ENCODE peak calls at places on chromosome 12, in five cellular contexts. D is adrenal gland, M is Calu3, O is progenitor cell of endocrine pancreas, Q is lower lobe of right lung. B is an unnamed sample.

GRCh38 chr12:42143401-42144173 is 1.1 kb downstream of the GXYLT1 start:
- DNase-seq in O (no peak), Q (no peak), D (no peak), M (no peak), B (peak; percentile 22)

GRCh38 chr12:112848972-112849371 is 57.4 kb downstream of the RPH3A start:
- DNase-seq in O (no peak), Q (no peak), M (no peak), D (no peak), B (no peak)

GRCh38 chr12:109885616-109886015 is 5.3 kb upstream of the GLTP start:
- DNase-seq in M (no peak), O (no peak), D (peak; percentile 40), Q (no peak), B (no peak)

GRCh38 chr12:43805857-43806736 is at the start of gene TWF1:
- DNase-seq in M (peak; percentile 84), O (peak; percentile 84), D (peak; percentile 86), Q (peak; percentile 92), B (peak; percentile 95)

GRCh38 chr12:38785376-38785775 is 120.0 kb downstream of the CPNE8 start:
- DNase-seq in M (no peak), D (no peak), Q (no peak), O (no peak), B (no peak)

GRCh38 chr12:85823436-85824179 is 12.6 kb downstream of the RASSF9 start:
- DNase-seq in M (peak; percentile 24), D (no peak), Q (no peak), O (no peak), B (no peak)

GRCh38 chr12:104454997-104455396 is 1.8 kb upstream of the CHST11 start:
- DNase-seq in D (no peak), O (no peak), M (no peak), Q (no peak), B (no peak)

GRCh38 chr12:33605776-33606175 is 166.2 kb upstream of the SYT10 start:
- DNase-seq in Q (no peak), M (peak; percentile 23), D (no peak), O (no peak), B (no peak)

GRCh38 chr12:28569698-28570411 is 379.6 kb downstream of the CCDC91 start:
- DNase-seq in M (peak; percentile 30), O (no peak), Q (no peak), D (no peak), B (no peak)

GRCh38 chr12:104566244-104566993 is 109.7 kb downstream of the CHST11 start:
- DNase-seq in O (no peak), D (no peak), M (no peak), Q (no peak), B (no peak)

GRCh38 chr12:50401383-50402155 is 884 bp downstream of the LARP4 start:
- DNase-seq in M (no peak), Q (no peak), O (no peak), D (peak; percentile 51), B (peak; percentile 29)

GRCh38 chr12:54207539-54208267 is 18.9 kb upstream of the SMUG1 start:
- DNase-seq in D (peak; percentile 65), O (peak; percentile 93), Q (peak; percentile 73), M (peak; percentile 92), B (peak; percentile 84)

GRCh38 chr12:81627336-81628189 is 131.6 kb downstream of the PPFIA2 start:
- DNase-seq in D (no peak), Q (no peak), O (no peak), M (peak; percentile 41), B (no peak)
- TF ChIP-seq CTCF in D (peak; percentile 50), Q (peak; percentile 52), O (peak; percentile 82), M (no peak), B (no peak)

GRCh38 chr12:15910468-15910863 is 666 bp upstream of the DERA start:
- DNase-seq in Q (no peak), D (no peak), M (no peak), O (no peak), B (no peak)

GRCh38 chr12:15910864-15911696 is at the start of gene DERA:
- DNase-seq in D (peak; percentile 78), M (peak; percentile 90), Q (peak; percentile 89), O (peak; percentile 82), B (peak; percentile 80)
- TF ChIP-seq CTCF in D (no peak), M (no peak), Q (peak; percentile 14), O (peak; percentile 11), B (peak; percentile 1)

DNA sequence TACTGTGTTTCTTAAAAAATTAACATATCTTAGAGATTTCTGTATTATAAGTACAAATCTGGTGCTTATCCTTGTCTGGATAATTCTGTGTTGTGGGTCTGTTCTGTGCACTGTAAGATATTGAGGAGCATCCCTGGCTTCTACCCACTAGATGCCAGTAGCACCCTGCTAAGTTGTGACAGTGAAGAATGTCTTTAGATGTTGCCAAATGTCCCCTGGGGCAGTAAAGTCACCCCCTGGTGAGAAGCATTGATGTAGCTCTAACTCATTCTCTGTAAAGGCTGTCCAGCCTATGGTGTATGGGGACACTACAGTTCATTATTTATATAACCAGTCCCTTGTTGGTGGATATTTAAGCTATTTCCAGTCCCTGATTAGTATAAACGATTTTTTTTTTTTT is 31.4 kb downstream of the MAP1LC3B2 start:
- DNase-seq in D (no peak), O (no peak), M (no peak), Q (no peak), B (no peak)
- TF ChIP-seq CTCF in D (no peak), O (no peak), M (no peak), Q (no peak), B (no peak)

DNA sequence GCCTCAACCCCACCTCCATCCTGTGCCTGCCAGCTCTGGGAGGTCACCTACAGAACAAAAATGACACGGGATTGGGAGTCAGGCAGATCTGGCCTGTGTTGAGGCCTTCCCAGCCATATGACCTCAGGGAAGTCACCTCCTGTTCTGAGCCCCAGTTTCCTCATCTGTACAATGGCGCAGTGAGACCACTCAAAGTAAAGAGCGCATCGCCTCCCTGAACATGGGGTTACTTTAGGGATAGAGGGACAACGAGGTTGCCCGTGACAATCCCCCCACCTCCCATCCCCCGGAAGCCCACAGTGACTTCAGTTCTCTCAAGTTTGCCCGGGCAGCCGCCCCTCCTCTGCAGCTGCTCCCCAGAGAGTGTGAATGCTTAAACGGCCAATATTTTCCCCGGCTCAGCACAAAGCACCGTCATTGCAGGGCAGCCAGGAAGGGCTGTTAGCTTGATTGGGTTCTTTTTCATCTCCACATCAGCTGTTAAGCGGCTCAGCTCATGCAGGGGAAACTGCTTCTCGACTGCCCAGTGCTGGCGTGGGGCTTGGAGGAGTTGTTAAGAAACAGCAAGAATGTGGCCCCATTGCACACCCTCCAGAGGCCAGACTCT is 120.4 kb upstream of the NCOR2 start:
- DNase-seq in O (no peak), Q (no peak), D (no peak), M (no peak), B (no peak)
- TF ChIP-seq CTCF in O (no peak), Q (no peak), D (no peak), M (no peak), B (no peak)

DNA sequence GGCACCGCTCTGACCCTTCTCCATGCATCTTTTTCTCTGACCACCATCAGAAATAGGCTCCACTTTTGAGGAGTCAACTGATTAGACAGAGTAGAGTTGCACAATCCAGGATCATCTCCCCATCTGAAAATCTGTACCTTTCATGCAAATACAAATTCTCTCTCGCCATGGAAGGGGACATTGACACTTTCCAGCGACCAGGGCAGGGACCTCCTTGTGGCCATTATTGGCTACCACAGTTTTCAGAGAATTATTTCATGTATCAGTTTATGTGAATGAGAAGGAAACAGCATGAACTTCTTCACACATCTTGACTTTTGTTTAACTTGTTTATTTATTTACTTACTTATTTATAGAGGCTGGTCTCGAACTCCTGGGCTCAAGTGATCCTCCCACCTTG is 13.8 kb upstream of the RAN start:
- DNase-seq in M (no peak), D (no peak), Q (no peak), O (no peak), B (no peak)
- TF ChIP-seq CTCF in M (no peak), D (no peak), Q (no peak), O (no peak), B (no peak)

GRCh38 chr12:115926037-115926670 is 351.3 kb downstream of the MED13L start:
- DNase-seq in D (no peak), Q (no peak), M (no peak), O (no peak), B (no peak)

GRCh38 chr12:115923851-115924250 is 353.6 kb downstream of the MED13L start:
- DNase-seq in O (no peak), M (no peak), Q (no peak), D (no peak), B (no peak)

GRCh38 chr12:115920395-115921183 is 356.9 kb downstream of the MED13L start:
- DNase-seq in D (no peak), Q (no peak), O (no peak), M (no peak), B (no peak)

GRCh38 chr12:115918763-115919162 is 358.7 kb downstream of the MED13L start:
- DNase-seq in O (no peak), D (no peak), Q (no peak), M (no peak), B (no peak)

DNA sequence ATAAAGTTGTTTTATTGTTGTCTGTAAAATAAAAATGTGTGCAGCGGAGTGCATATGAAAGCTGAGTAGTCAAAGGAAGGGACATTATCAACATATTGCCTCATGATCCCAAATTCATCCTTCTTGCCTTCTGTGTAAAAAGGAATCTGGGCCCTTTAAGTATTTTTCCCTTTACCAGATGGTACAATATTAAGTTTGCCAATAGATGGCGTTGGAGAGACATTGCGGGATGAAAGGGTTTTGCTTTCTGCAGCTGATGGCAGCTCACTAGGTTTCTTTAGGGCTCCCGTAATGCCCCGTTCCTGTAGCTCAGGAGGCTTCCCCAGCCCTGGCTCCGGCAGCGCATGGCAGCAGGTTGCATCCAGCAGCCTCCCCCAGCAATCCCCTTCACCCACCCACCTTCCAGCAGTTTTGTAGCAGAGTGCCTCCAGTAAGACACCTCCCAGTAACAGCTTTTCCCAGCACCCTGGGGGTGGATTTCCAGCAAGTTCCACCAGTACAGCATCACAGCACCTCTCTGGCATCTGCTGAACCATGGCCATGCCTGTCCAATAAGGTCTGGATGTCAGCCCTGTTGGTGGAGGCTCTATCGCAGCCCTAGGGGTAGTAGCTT is 354.4 kb downstream of the MED13L start:
- DNase-seq in D (no peak), Q (no peak), M (no peak), O (no peak), B (no peak)
- TF ChIP-seq CTCF in D (no peak), Q (no peak), M (peak; percentile 44), O (peak; percentile 35), B (no peak)

GRCh38 chr12:8077207-8077606 is 4.9 kb upstream of the NECAP1 start:
- DNase-seq in M (no peak), O (no peak), D (no peak), Q (no peak), B (no peak)

GRCh38 chr12:8078916-8079315 is 3.2 kb upstream of the NECAP1 start:
- DNase-seq in D (no peak), O (no peak), Q (no peak), M (no peak), B (no peak)

GRCh38 chr12:8076357-8076756 is 5.7 kb upstream of the NECAP1 start:
- DNase-seq in M (no peak), O (no peak), Q (no peak), D (no peak), B (no peak)

GRCh38 chr12:8080131-8080530 is 1.9 kb upstream of the NECAP1 start:
- DNase-seq in Q (no peak), M (no peak), O (no peak), D (no peak), B (peak; percentile 27)

DNA sequence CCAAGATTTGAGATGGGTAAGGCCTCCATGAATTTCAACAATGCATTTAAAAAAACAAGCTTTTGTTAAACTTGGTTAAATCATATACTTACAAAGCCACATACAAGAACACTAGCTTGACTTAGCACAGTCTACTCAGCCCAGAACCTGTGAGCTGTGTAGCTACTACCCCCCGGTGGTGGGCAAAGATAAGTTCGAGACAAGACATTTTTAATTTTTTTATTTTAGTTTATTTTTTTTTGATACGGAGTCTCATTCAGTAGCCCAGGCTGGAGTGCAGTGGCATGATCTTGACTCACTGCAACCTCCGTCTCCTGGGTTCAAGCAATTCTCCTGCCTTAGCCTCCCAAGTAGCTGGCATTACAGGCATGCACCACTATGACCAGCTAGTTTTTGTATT is 3.7 kb upstream of the NECAP1 start:
- DNase-seq in M (peak; percentile 58), D (peak; percentile 33), Q (no peak), O (no peak), B (peak; percentile 42)
- TF ChIP-seq CTCF in M (no peak), D (no peak), Q (peak; percentile 33), O (peak; percentile 61), B (peak; percentile 29)